ENCODE peak calls at places on chromosomes 13 and 19, in five cellular contexts. C, B, V, W and S are unnamed samples.
A peak's percentile ranks its signal among the peaks of the same experiment; 100 is the strongest.

GRCh38 chr19:56764296-56764695 is 76.2 kb downstream of the PEG3 start:
- DNase-seq in W (no peak), B (no peak), C (no peak), V (no peak), S (no peak)

GRCh38 chr13:109677206-109677605 is 109.2 kb downstream of the IRS2 start:
- DNase-seq in V (no peak), B (no peak), C (no peak), W (no peak), S (no peak)

GRCh38 chr19:13396256-13397080 is 109.8 kb downstream of the CACNA1A start:
- DNase-seq in C (peak; percentile 19), B (peak; percentile 82), W (peak; percentile 84), V (no peak), S (peak; percentile 30)

GRCh38 chr13:100341327-100341726 is 247.3 kb downstream of the GGACT start:
- DNase-seq in W (no peak), B (no peak), V (no peak), C (peak; percentile 3), S (no peak)

GRCh38 chr19:7705387-7706187 is 3.7 kb upstream of the FCER2 start:
- DNase-seq in C (peak; percentile 94), V (no peak), B (peak; percentile 75), W (no peak), S (no peak)

GRCh38 chr13:99388334-99388923 is 81.2 kb upstream of the GPR183 start:
- DNase-seq in B (no peak), V (peak; percentile 31), C (no peak), W (no peak), S (no peak)

GRCh38 chr19:39315933-39316332 is 4.7 kb downstream of the LRFN1 start:
- DNase-seq in B (no peak), V (no peak), W (no peak), C (no peak), S (no peak)

GRCh38 chr13:36819811-36820140 is 754 bp downstream of the RFXAP start:
- DNase-seq in V (no peak), C (peak; percentile 57), B (no peak), W (peak; percentile 46), S (no peak)

GRCh38 chr13:109971006-109971744 is 184.8 kb upstream of the IRS2 start:
- DNase-seq in W (no peak), B (no peak), V (no peak), C (no peak), S (no peak)

GRCh38 chr19:3580156-3580955 is 4.9 kb upstream of the GIPC3 start:
- DNase-seq in B (no peak), V (no peak), C (no peak), W (peak; percentile 81), S (no peak)

GRCh38 chr13:98059276-98059675 is 83.6 kb upstream of the FARP1 start:
- DNase-seq in C (no peak), W (no peak), B (no peak), V (no peak), S (no peak)

GRCh38 chr19:36245210-36246005 is 30.5 kb downstream of the ZNF146 start:
- DNase-seq in V (no peak), W (no peak), C (no peak), B (no peak), S (peak; percentile 37)

GRCh38 chr13:69485991-69486592 is 621.5 kb upstream of the ATXN8OS start:
- DNase-seq in C (no peak), V (no peak), W (no peak), B (no peak), S (no peak)

GRCh38 chr13:71770710-71771109 is 96.3 kb downstream of the DACH1 start:
- DNase-seq in B (no peak), V (no peak), W (no peak), C (no peak), S (no peak)

GRCh38 chr19:16627194-16627927 is 643 bp downstream of the MED26 start:
- DNase-seq in B (peak; percentile 64), W (peak; percentile 14), C (peak; percentile 49), V (peak; percentile 57), S (no peak)

GRCh38 chr19:35162471-35163326 is 8.2 kb downstream of the FXYD5 start:
- DNase-seq in B (no peak), V (no peak), C (no peak), W (peak; percentile 74), S (no peak)

GRCh38 chr13:65154661-65155447 is 2075.3 kb downstream of the PCDH9 start:
- DNase-seq in C (no peak), B (no peak), W (no peak), V (no peak), S (no peak)

GRCh38 chr19:46764817-46765291 is 18.6 kb upstream of the STRN4 start:
- DNase-seq in B (no peak), V (no peak), W (no peak), C (no peak), S (no peak)

GRCh38 chr19:44587863-44588752 is 25.3 kb upstream of the IGSF23 start:
- DNase-seq in W (peak; percentile 88), C (peak; percentile 70), B (no peak), V (no peak), S (no peak)

GRCh38 chr19:38529610-38530009 is 88.1 kb downstream of the MAP4K1 start:
- DNase-seq in C (no peak), W (no peak), V (no peak), B (no peak), S (no peak)

GRCh38 chr13:98479496-98480003 is 97.4 kb downstream of the STK24 start:
- DNase-seq in B (no peak), V (no peak), C (no peak), W (no peak), S (no peak)

GRCh38 chr13:75153834-75154233 is 328.1 kb downstream of the TBC1D4 start:
- DNase-seq in V (no peak), C (no peak), W (peak; percentile 8), B (no peak), S (no peak)

GRCh38 chr19:42386974-42387707 is 3.0 kb downstream of the CNFN start:
- DNase-seq in V (peak; percentile 53), C (peak; percentile 71), B (no peak), W (peak; percentile 87), S (peak; percentile 53)

GRCh38 chr19:6424190-6424938 is at the start of gene KHSRP:
- DNase-seq in V (no peak), B (no peak), W (peak; percentile 4), C (peak; percentile 33), S (no peak)

GRCh38 chr13:93398167-93398566 is 171.6 kb downstream of the GPC6 start:
- DNase-seq in B (no peak), W (no peak), V (no peak), C (no peak), S (no peak)

GRCh38 chr19:55175117-55175867 is 4.8 kb downstream of the SYT5 start:
- DNase-seq in C (no peak), B (no peak), W (no peak), V (no peak), S (no peak)

GRCh38 chr13:84973661-84974060 is 825.6 kb downstream of the SLITRK6 start:
- DNase-seq in W (no peak), B (no peak), V (no peak), C (no peak), S (no peak)

GRCh38 chr19:10151521-10151920 is 31.8 kb upstream of the EIF3G start:
- DNase-seq in V (no peak), C (no peak), W (no peak), B (no peak), S (no peak)

GRCh38 chr13:97492257-97492656 is 58.3 kb downstream of the RAP2A start:
- DNase-seq in W (no peak), V (no peak), B (no peak), C (no peak), S (no peak)

GRCh38 chr19:18417250-18418033 is 1.8 kb upstream of the SSBP4 start:
- DNase-seq in W (peak; percentile 43), B (peak; percentile 87), V (peak; percentile 82), C (peak; percentile 61), S (peak; percentile 28)

GRCh38 chr13:40692946-40693345 is 26.5 kb upstream of the FOXO1 start:
- DNase-seq in V (no peak), C (no peak), B (no peak), W (peak; percentile 21), S (no peak)

GRCh38 chr13:39527961-39528720 is 74.9 kb downstream of the LHFPL6 start:
- DNase-seq in B (no peak), C (no peak), V (no peak), W (peak; percentile 76), S (no peak)

GRCh38 chr13:39317284-39317683 is 279.0 kb downstream of the NHLRC3 start:
- DNase-seq in V (no peak), C (no peak), W (peak; percentile 63), B (no peak), S (no peak)

GRCh38 chr19:18086590-18087138 is at the start of gene IL12RB1:
- DNase-seq in W (no peak), V (no peak), B (no peak), C (peak; percentile 83), S (no peak)

DNA sequence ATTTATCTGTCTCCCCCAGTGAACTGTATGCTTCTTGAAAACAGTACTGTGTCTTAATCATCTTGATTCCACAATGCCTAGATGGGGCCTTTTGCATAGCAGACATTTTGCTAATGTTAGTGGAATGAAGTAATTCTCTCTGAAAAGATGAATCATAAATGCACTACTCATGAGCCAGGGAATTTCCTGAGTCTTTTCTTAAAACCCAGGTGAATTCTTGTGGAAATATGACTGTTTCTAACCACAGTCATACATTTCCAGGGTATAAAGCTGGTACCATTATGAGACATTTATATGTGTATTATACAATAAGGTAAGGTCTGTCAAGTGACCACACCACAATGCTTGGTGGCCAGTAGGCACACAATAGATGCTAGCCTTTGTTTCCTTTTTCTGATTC is 5.5 kb upstream of the KCTD4 start:
- DNase-seq in V (no peak), B (no peak), W (peak; percentile 88), C (peak; percentile 20), S (no peak)
- TF ChIP-seq CTCF in V (no peak), B (no peak), W (no peak), C (no peak), S (no peak)

GRCh38 chr13:23918208-23918607 is 20.9 kb upstream of the C1QTNF9B start:
- DNase-seq in C (no peak), B (no peak), W (no peak), V (no peak), S (no peak)

GRCh38 chr13:23919006-23919405 is 21.7 kb upstream of the C1QTNF9B start:
- DNase-seq in B (no peak), W (no peak), C (no peak), V (no peak), S (no peak)

GRCh38 chr13:23909606-23910005 is 12.3 kb upstream of the C1QTNF9B start:
- DNase-seq in C (no peak), W (no peak), V (no peak), B (no peak), S (no peak)

GRCh38 chr13:23915308-23915707 is 18.0 kb upstream of the C1QTNF9B start:
- DNase-seq in W (peak; percentile 25), C (no peak), B (no peak), V (no peak), S (no peak)
- TF ChIP-seq CTCF in W (no peak), C (no peak), B (no peak), V (no peak), S (no peak)

GRCh38 chr19:5339950-5340636 is 519 bp downstream of the PTPRS start:
- DNase-seq in W (no peak), V (peak; percentile 63), C (no peak), B (no peak), S (peak; percentile 41)
- TF ChIP-seq CTCF in W (peak; percentile 12), V (no peak), C (no peak), B (no peak), S (peak; percentile 54)

GRCh38 chr19:5109560-5109959 is 140.6 kb downstream of the KDM4B start:
- DNase-seq in V (no peak), B (no peak), W (no peak), C (no peak), S (no peak)
- TF ChIP-seq CTCF in V (no peak), B (no peak), W (no peak), C (no peak), S (peak; percentile 8)